ENCODE peak calls at places on chromosomes 11 and 22, in seven cellular contexts. One of them, this sample, is unnamed.

GRCh38 chr11:69285766-69286165 is 8.2 kb upstream of the MYEOV start:
- DNase-seq in dermis microvascular lymphatic vessel endothelial cell: no peak
- DNase-seq in HCT116: no peak
- DNase-seq in prostate gland: no peak
- DNase-seq in NCI-H226: no peak
- DNase-seq in NCI-H1436: no peak
- DNase-seq in psoas muscle: no peak
- DNase-seq in this sample: no peak

GRCh38 chr11:134554861-134555260 is 142.8 kb upstream of the B3GAT1 start:
- DNase-seq in dermis microvascular lymphatic vessel endothelial cell: no peak
- DNase-seq in HCT116: no peak
- DNase-seq in prostate gland: no peak
- DNase-seq in NCI-H226: no peak
- DNase-seq in NCI-H1436: no peak
- DNase-seq in psoas muscle: no peak
- DNase-seq in this sample: no peak

GRCh38 chr22:31630331-31631329 is 31.4 kb downstream of the PISD start:
- DNase-seq in dermis microvascular lymphatic vessel endothelial cell: no peak
- DNase-seq in HCT116: no peak
- DNase-seq in prostate gland: peak; percentile 43
- DNase-seq in NCI-H226: peak; percentile 74
- DNase-seq in NCI-H1436: peak; percentile 80
- DNase-seq in psoas muscle: peak; percentile 89
- DNase-seq in this sample: peak; percentile 81

GRCh38 chr22:22761606-22761962 is 117.2 kb downstream of the GGTLC2 start:
- DNase-seq in dermis microvascular lymphatic vessel endothelial cell: no peak
- DNase-seq in HCT116: no peak
- DNase-seq in prostate gland: no peak
- DNase-seq in NCI-H226: no peak
- DNase-seq in NCI-H1436: no peak
- DNase-seq in psoas muscle: no peak
- DNase-seq in this sample: no peak

GRCh38 chr22:37160037-37160436 is 10.3 kb upstream of the IL2RB start:
- DNase-seq in dermis microvascular lymphatic vessel endothelial cell: no peak
- DNase-seq in HCT116: no peak
- DNase-seq in prostate gland: no peak
- DNase-seq in NCI-H226: no peak
- DNase-seq in NCI-H1436: no peak
- DNase-seq in psoas muscle: no peak
- DNase-seq in this sample: no peak

GRCh38 chr11:18836415-18836814 is 44.8 kb upstream of the PTPN5 start:
- DNase-seq in dermis microvascular lymphatic vessel endothelial cell: no peak
- DNase-seq in HCT116: no peak
- DNase-seq in prostate gland: no peak
- DNase-seq in NCI-H226: no peak
- DNase-seq in NCI-H1436: no peak
- DNase-seq in psoas muscle: no peak
- DNase-seq in this sample: no peak

GRCh38 chr11:84384637-84385227 is 1098.6 kb upstream of the CCDC90B start:
- DNase-seq in dermis microvascular lymphatic vessel endothelial cell: peak; percentile 17
- DNase-seq in HCT116: no peak
- DNase-seq in prostate gland: peak; percentile 14
- DNase-seq in NCI-H226: no peak
- DNase-seq in NCI-H1436: peak; percentile 51
- DNase-seq in psoas muscle: peak; percentile 16
- DNase-seq in this sample: no peak

GRCh38 chr11:102047305-102047924 is at the start of gene CFAP300:
- DNase-seq in dermis microvascular lymphatic vessel endothelial cell: no peak
- DNase-seq in HCT116: no peak
- DNase-seq in prostate gland: peak; percentile 77
- DNase-seq in NCI-H226: peak; percentile 6
- DNase-seq in NCI-H1436: peak; percentile 87
- DNase-seq in psoas muscle: peak; percentile 91
- DNase-seq in this sample: no peak

GRCh38 chr22:28903080-28903479 is 19.7 kb downstream of the ZNRF3 start:
- DNase-seq in dermis microvascular lymphatic vessel endothelial cell: no peak
- DNase-seq in HCT116: no peak
- DNase-seq in prostate gland: no peak
- DNase-seq in NCI-H226: no peak
- DNase-seq in NCI-H1436: no peak
- DNase-seq in psoas muscle: peak; percentile 37
- DNase-seq in this sample: no peak

GRCh38 chr11:41146326-41146725 is 313.1 kb downstream of the LRRC4C start:
- DNase-seq in dermis microvascular lymphatic vessel endothelial cell: no peak
- DNase-seq in HCT116: no peak
- DNase-seq in prostate gland: no peak
- DNase-seq in NCI-H226: no peak
- DNase-seq in NCI-H1436: no peak
- DNase-seq in psoas muscle: no peak
- DNase-seq in this sample: no peak

GRCh38 chr22:30414525-30415047 is 11.0 kb upstream of the MTFP1 start:
- DNase-seq in dermis microvascular lymphatic vessel endothelial cell: no peak
- DNase-seq in HCT116: no peak
- DNase-seq in prostate gland: no peak
- DNase-seq in NCI-H226: no peak
- DNase-seq in NCI-H1436: no peak
- DNase-seq in psoas muscle: no peak
- DNase-seq in this sample: no peak

GRCh38 chr22:28414017-28414416 is 265.6 kb downstream of the TTC28 start:
- DNase-seq in dermis microvascular lymphatic vessel endothelial cell: no peak
- DNase-seq in HCT116: no peak
- DNase-seq in prostate gland: no peak
- DNase-seq in NCI-H226: no peak
- DNase-seq in NCI-H1436: no peak
- DNase-seq in psoas muscle: no peak
- DNase-seq in this sample: no peak

GRCh38 chr22:37267128-37267587 is 15.2 kb upstream of the CYTH4 start:
- DNase-seq in dermis microvascular lymphatic vessel endothelial cell: no peak
- DNase-seq in HCT116: no peak
- DNase-seq in prostate gland: no peak
- DNase-seq in NCI-H226: no peak
- DNase-seq in NCI-H1436: peak; percentile 59
- DNase-seq in psoas muscle: no peak
- DNase-seq in this sample: peak; percentile 65

GRCh38 chr22:25775501-25775900 is 33.5 kb downstream of the MYO18B start:
- DNase-seq in dermis microvascular lymphatic vessel endothelial cell: no peak
- DNase-seq in HCT116: no peak
- DNase-seq in prostate gland: no peak
- DNase-seq in NCI-H226: no peak
- DNase-seq in NCI-H1436: no peak
- DNase-seq in psoas muscle: no peak
- DNase-seq in this sample: no peak

GRCh38 chr22:46854125-46854870 is 91.8 kb downstream of the TBC1D22A start:
- DNase-seq in dermis microvascular lymphatic vessel endothelial cell: peak; percentile 90
- DNase-seq in HCT116: no peak
- DNase-seq in prostate gland: no peak
- DNase-seq in NCI-H226: no peak
- DNase-seq in NCI-H1436: no peak
- DNase-seq in psoas muscle: no peak
- DNase-seq in this sample: no peak

GRCh38 chr22:47041201-47042115 is 279.0 kb downstream of the TBC1D22A start:
- DNase-seq in dermis microvascular lymphatic vessel endothelial cell: no peak
- DNase-seq in HCT116: no peak
- DNase-seq in prostate gland: no peak
- DNase-seq in NCI-H226: no peak
- DNase-seq in NCI-H1436: no peak
- DNase-seq in psoas muscle: no peak
- DNase-seq in this sample: no peak

GRCh38 chr11:128905345-128906184 is 14.4 kb downstream of the KCNJ5 start:
- DNase-seq in dermis microvascular lymphatic vessel endothelial cell: no peak
- DNase-seq in HCT116: peak; percentile 46
- DNase-seq in prostate gland: peak; percentile 30
- DNase-seq in NCI-H226: peak; percentile 70
- DNase-seq in NCI-H1436: peak; percentile 64
- DNase-seq in psoas muscle: peak; percentile 27
- DNase-seq in this sample: peak; percentile 16

GRCh38 chr11:12402691-12403120 is 25.3 kb downstream of the PARVA start:
- DNase-seq in dermis microvascular lymphatic vessel endothelial cell: no peak
- DNase-seq in HCT116: no peak
- DNase-seq in prostate gland: no peak
- DNase-seq in NCI-H226: peak; percentile 73
- DNase-seq in NCI-H1436: no peak
- DNase-seq in psoas muscle: no peak
- DNase-seq in this sample: no peak

GRCh38 chr11:109791337-109791736 is 301.9 kb upstream of the ZC3H12C start:
- DNase-seq in dermis microvascular lymphatic vessel endothelial cell: no peak
- DNase-seq in HCT116: no peak
- DNase-seq in prostate gland: no peak
- DNase-seq in NCI-H226: no peak
- DNase-seq in NCI-H1436: no peak
- DNase-seq in psoas muscle: no peak
- DNase-seq in this sample: no peak

GRCh38 chr11:122656631-122657101 is 1.1 kb downstream of the UBASH3B start:
- DNase-seq in dermis microvascular lymphatic vessel endothelial cell: no peak
- DNase-seq in HCT116: no peak
- DNase-seq in prostate gland: peak; percentile 13
- DNase-seq in NCI-H226: no peak
- DNase-seq in NCI-H1436: no peak
- DNase-seq in psoas muscle: peak; percentile 35
- DNase-seq in this sample: peak; percentile 19

GRCh38 chr11:108967571-108967970 is 302.7 kb downstream of the DDX10 start:
- DNase-seq in dermis microvascular lymphatic vessel endothelial cell: no peak
- DNase-seq in HCT116: no peak
- DNase-seq in prostate gland: no peak
- DNase-seq in NCI-H226: no peak
- DNase-seq in NCI-H1436: no peak
- DNase-seq in psoas muscle: no peak
- DNase-seq in this sample: no peak

GRCh38 chr11:70661763-70662501 is 263.6 kb downstream of the CTTN start:
- DNase-seq in dermis microvascular lymphatic vessel endothelial cell: no peak
- DNase-seq in HCT116: no peak
- DNase-seq in prostate gland: no peak
- DNase-seq in NCI-H226: no peak
- DNase-seq in NCI-H1436: no peak
- DNase-seq in psoas muscle: no peak
- DNase-seq in this sample: no peak

This sample was measured in effector CD8-positive, alpha-beta T cell.